ENCODE peak calls at places on chromosomes 13 and 19, in six cellular contexts. H is astrocyte, T is IMR-90, E is thoracic aorta, X is psoas muscle, P is heart left ventricle. U is an unnamed sample.

GRCh38 chr19:33894787-33895186 is 98.1 kb downstream of the KCTD15 start:
- DNase-seq in X (no peak), E (no peak), P (no peak), T (no peak), H (no peak), U (no peak)

GRCh38 chr19:19209372-19209771 is 2.4 kb upstream of the NCAN start:
- DNase-seq in P (no peak), X (no peak), E (no peak), T (no peak), H (no peak), U (no peak)

GRCh38 chr13:25906211-25906661 is 145.6 kb downstream of the SHISA2 start:
- DNase-seq in X (no peak), T (no peak), H (no peak), P (no peak), E (no peak), U (no peak)

GRCh38 chr13:20505405-20506366 is 20.0 kb downstream of the CRYL1 start:
- DNase-seq in H (no peak), E (no peak), X (no peak), P (no peak), T (no peak), U (no peak)

GRCh38 chr19:3899531-3900294 is 19.2 kb downstream of the ATCAY start:
- DNase-seq in T (no peak), E (peak; percentile 13), H (no peak), X (no peak), P (no peak), U (no peak)

GRCh38 chr13:42168497-42168896 is 103.5 kb upstream of the AKAP11 start:
- DNase-seq in T (no peak), X (no peak), H (no peak), E (no peak), P (no peak), U (no peak)

GRCh38 chr19:1172353-1173159 is 1.5 kb downstream of the SBNO2 start:
- DNase-seq in P (peak; percentile 76), T (peak; percentile 48), E (no peak), X (peak; percentile 79), H (peak; percentile 50), U (no peak)

GRCh38 chr19:15401397-15401710 is 17.4 kb downstream of the AKAP8L start:
- DNase-seq in X (no peak), T (no peak), H (no peak), E (no peak), P (no peak), U (no peak)

GRCh38 chr19:49017666-49018351 is 918 bp upstream of the LHB start:
- DNase-seq in E (no peak), T (peak; percentile 45), X (peak; percentile 62), H (peak; percentile 42), P (peak; percentile 53), U (no peak)

GRCh38 chr19:41064974-41065569 is 23.2 kb upstream of the CYP2A13 start:
- DNase-seq in P (no peak), T (peak; percentile 43), X (no peak), E (no peak), H (peak; percentile 2), U (no peak)

GRCh38 chr19:7679017-7679720 is 1.5 kb upstream of the TRAPPC5 start:
- DNase-seq in X (no peak), E (no peak), H (no peak), P (no peak), T (no peak), U (no peak)

GRCh38 chr19:51138549-51138979 is 3.5 kb upstream of the SIGLEC7 start:
- DNase-seq in E (no peak), X (peak; percentile 35), T (no peak), H (no peak), P (peak; percentile 83), U (no peak)

GRCh38 chr19:49157445-49158224 is at the start of gene TRPM4:
- DNase-seq in E (peak; percentile 63), P (peak; percentile 97), H (peak; percentile 46), T (peak; percentile 61), X (peak; percentile 92), U (no peak)

GRCh38 chr13:36736119-36736726 is 62.4 kb downstream of the SERTM1 start:
- DNase-seq in X (no peak), P (no peak), E (no peak), H (peak; percentile 37), T (peak; percentile 62), U (no peak)

GRCh38 chr13:113970810-113971470 is 2.9 kb downstream of the C13orf46 start:
- DNase-seq in H (peak; percentile 64), T (peak; percentile 23), X (peak; percentile 50), E (peak; percentile 16), P (peak; percentile 83), U (no peak)

GRCh38 chr19:6198896-6199239 is 63.4 kb downstream of the ACSBG2 start:
- DNase-seq in P (no peak), X (no peak), H (no peak), E (no peak), T (no peak), U (no peak)

GRCh38 chr19:53123400-53123799 is 9.3 kb downstream of the ZNF415 start:
- DNase-seq in P (no peak), H (no peak), E (no peak), T (no peak), X (no peak), U (no peak)

GRCh38 chr13:50521191-50521590 is 322.3 kb downstream of the DLEU7 start:
- DNase-seq in T (no peak), E (no peak), P (no peak), X (no peak), H (no peak), U (no peak)

GRCh38 chr19:33175886-33176669 is 18.1 kb upstream of the LRP3 start:
- DNase-seq in P (peak; percentile 50), T (peak; percentile 30), H (peak; percentile 36), E (no peak), X (no peak), U (no peak)

GRCh38 chr19:33193864-33194362 is at the start of gene LRP3:
- DNase-seq in X (peak; percentile 54), P (peak; percentile 54), H (no peak), T (peak; percentile 11), E (no peak), U (no peak)

GRCh38 chr13:98458431-98458830 is 118.5 kb downstream of the STK24 start:
- DNase-seq in P (no peak), T (no peak), H (no peak), E (no peak), X (no peak), U (no peak)

GRCh38 chr13:45989607-45990006 is 62.9 kb downstream of the ZC3H13 start:
- DNase-seq in T (peak; percentile 86), E (no peak), H (peak; percentile 59), X (no peak), P (no peak), U (no peak)

GRCh38 chr13:68304287-68304893 is 1074.3 kb upstream of the PCDH9 start:
- DNase-seq in E (no peak), X (no peak), H (peak; percentile 1), P (no peak), T (no peak), U (peak; percentile 7)

GRCh38 chr13:109096101-109096500 is 466.7 kb downstream of the MYO16 start:
- DNase-seq in T (no peak), E (no peak), P (no peak), X (no peak), H (no peak), U (no peak)

GRCh38 chr13:109100705-109101104 is 471.3 kb downstream of the MYO16 start:
- DNase-seq in E (no peak), H (peak; percentile 17), T (no peak), X (no peak), P (no peak), U (no peak)

GRCh38 chr13:109105899-109106298 is 476.5 kb downstream of the MYO16 start:
- DNase-seq in X (no peak), P (no peak), T (peak; percentile 52), H (no peak), E (no peak), U (no peak)

DNA sequence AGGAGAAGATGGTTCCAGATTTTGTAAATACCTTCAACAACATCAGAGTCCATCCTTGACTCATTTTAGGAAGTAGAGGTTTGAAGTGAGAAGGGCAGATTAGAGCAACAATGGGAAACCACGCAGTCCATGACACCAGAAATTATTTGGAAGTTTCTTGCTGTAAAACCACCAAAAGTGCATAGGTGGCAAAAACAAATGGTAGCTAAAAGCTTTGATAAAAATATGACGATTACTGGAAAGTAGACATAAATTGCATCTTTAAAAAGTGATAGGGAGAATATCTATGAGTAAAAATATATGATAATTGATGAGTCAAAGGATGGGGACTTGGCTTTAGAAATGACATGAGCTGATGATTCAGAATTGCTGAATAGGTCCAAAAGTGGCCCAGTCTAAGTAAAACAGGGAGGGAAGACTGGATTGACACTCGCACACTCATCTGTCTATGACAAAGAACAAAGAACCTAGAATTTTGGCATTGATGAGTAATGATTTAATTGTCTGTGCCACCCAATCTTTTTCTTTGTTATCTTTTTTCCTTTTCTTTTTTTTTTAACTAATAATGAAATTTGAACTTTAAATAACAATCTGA is 472.2 kb downstream of the MYO16 start:
- DNase-seq in X (no peak), H (no peak), E (no peak), P (no peak), T (no peak), U (no peak)
- TF ChIP-seq CTCF in X (no peak), H (no peak), E (no peak), P (no peak), T (no peak), U (no peak)

GRCh38 chr13:97338571-97338970 is 95.4 kb upstream of the RAP2A start:
- DNase-seq in H (no peak), X (no peak), E (no peak), T (no peak), P (no peak), U (no peak)
- H3K36me3 ChIP-seq in H (peaks cover 18% of the 10 kb centered on the region), X (no peaks in the 10 kb centered on the region), E (peaks cover 4% of the 10 kb centered on the region), T (peaks cover 26% of the 10 kb centered on the region), P (peaks cover 37% of the 10 kb centered on the region), U (peaks cover 1% of the 10 kb centered on the region)

GRCh38 chr13:32299893-32300292 is 15.3 kb downstream of the ZAR1L start:
- DNase-seq in T (no peak), H (no peak), P (no peak), X (no peak), E (no peak), U (no peak)
- TF ChIP-seq CTCF in T (no peak), H (no peak), P (no peak), X (no peak), E (no peak), U (no peak)

DNA sequence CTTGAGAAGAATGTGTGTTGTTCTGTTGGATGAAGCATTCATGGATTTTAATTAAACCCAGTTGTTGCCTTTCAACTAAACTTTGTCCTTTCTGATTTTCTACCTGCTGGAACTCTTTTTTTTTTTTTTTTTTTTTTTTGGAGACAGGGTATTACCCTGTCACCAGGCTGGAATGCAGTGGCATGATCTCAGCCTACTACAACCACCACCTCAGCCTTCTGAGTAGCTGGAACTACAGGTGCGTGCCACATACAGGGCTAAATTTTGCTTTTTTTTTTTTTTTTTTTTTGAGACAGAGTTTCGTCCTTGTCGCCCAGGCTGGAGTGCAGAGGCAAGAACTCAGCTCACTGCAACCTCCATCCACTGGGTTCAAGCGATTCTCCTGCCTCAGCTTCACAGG is 6.9 kb downstream of the ZNF791 start:
- DNase-seq in P (no peak), T (no peak), E (no peak), X (no peak), H (no peak), U (no peak)
- H3K36me3 ChIP-seq in P (peaks cover 35% of the 10 kb centered on the region), T (peaks cover 28% of the 10 kb centered on the region), E (peaks cover 12% of the 10 kb centered on the region), X (no peaks in the 10 kb centered on the region), H (peaks cover 11% of the 10 kb centered on the region), U (no peaks in the 10 kb centered on the region)

DNA sequence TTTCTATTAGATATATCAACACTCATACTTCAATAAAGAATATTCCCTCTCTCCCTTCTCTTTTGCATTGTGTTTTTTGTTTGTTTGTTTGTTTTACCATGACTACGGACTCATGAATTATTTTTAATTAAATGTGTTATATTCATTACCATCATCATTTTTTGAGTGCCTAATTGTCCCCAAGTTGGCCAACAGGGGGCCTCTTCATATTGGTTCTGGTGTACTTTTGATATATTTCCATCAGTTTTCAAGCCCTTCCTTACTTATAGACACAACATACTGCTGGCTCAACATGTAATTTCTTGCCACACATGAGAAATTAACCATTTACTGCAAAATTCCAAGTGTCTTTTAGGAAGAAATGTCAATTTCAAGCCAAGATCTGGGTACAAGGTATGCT is 54.5 kb upstream of the GPC6 start:
- DNase-seq in P (no peak), T (no peak), E (no peak), X (no peak), H (no peak), U (no peak)
- TF ChIP-seq CTCF in P (no peak), T (peak; percentile 13), E (no peak), X (no peak), H (peak; percentile 11), U (peak; percentile 14)